ENCODE peak calls at places on chromosomes 7 and 10, in eight cellular contexts. C is activated naive CD4-positive, alpha-beta T cell; J is NCI-H1694 treated with DMSO at 0.1 percent for 48 hours; N is posterior cingulate gyrus; G is activated CD8-positive, alpha-beta T cell treated with anti-CD3 and anti-CD28 coated beads, Interleukin-2, amount 10 ng/mL, durations not matched to agents 7 days and 5 days; M is stimulated activated CD8-positive, alpha-beta memory T cell treated with anti-CD3 and anti-CD28 coated beads, Interleukin-4, amount 100 ng/mL, for 4 hours; Z is WTC11; E is SK-N-MC. A is an unnamed sample.

GRCh38 chr7:994592-995308 is 11.8 kb downstream of the CYP2W1 start:
- DNase-seq in Z (no peak), C (no peak), J (no peak), M (no peak), N (no peak), G (no peak), E (no peak), A (no peak)

GRCh38 chr10:7561216-7561893 is 105.4 kb downstream of the ITIH5 start:
- DNase-seq in G (no peak), Z (peak; percentile 40), M (no peak), E (no peak), J (no peak), N (peak; percentile 22), C (no peak), A (no peak)

GRCh38 chr10:106960812-106961211 is 203.7 kb downstream of the SORCS1 start:
- DNase-seq in M (no peak), Z (no peak), N (no peak), C (no peak), G (no peak), E (no peak), J (no peak), A (no peak)

GRCh38 chr7:88689821-88690220 is 69.7 kb upstream of the ZNF804B start:
- DNase-seq in G (no peak), Z (no peak), N (no peak), M (no peak), J (no peak), E (no peak), C (no peak), A (no peak)

GRCh38 chr10:117541909-117542705 is 439 bp upstream of the EMX2 start:
- DNase-seq in M (no peak), Z (peak; percentile 86), J (peak; percentile 48), N (peak; percentile 45), E (peak; percentile 39), C (no peak), G (no peak), A (no peak)

GRCh38 chr7:143510854-143511592 is 33.4 kb downstream of the TAS2R41 start:
- DNase-seq in M (no peak), N (no peak), Z (no peak), C (no peak), E (no peak), J (no peak), G (no peak), A (no peak)

GRCh38 chr10:78931333-78932083 is 137.3 kb upstream of the ZMIZ1 start:
- DNase-seq in J (no peak), E (no peak), G (no peak), Z (no peak), N (no peak), M (no peak), C (no peak), A (no peak)

GRCh38 chr7:140883378-140883777 is 41.4 kb downstream of the BRAF start:
- DNase-seq in J (no peak), Z (no peak), E (no peak), C (no peak), N (no peak), M (no peak), G (no peak), A (no peak)

GRCh38 chr10:76127984-76128589 is 696.7 kb downstream of the LRMDA start:
- DNase-seq in C (no peak), Z (no peak), N (no peak), E (no peak), G (no peak), J (no peak), M (no peak), A (no peak)

GRCh38 chr10:3199488-3199887 is 26.9 kb upstream of the PITRM1 start:
- DNase-seq in C (no peak), N (no peak), M (no peak), G (no peak), J (no peak), E (no peak), Z (no peak), A (no peak)

GRCh38 chr7:31953432-31953831 is 116.8 kb downstream of the PDE1C start:
- DNase-seq in M (no peak), N (no peak), C (no peak), J (no peak), G (no peak), E (no peak), Z (no peak), A (no peak)

GRCh38 chr7:149760538-149760937 is 12.8 kb downstream of the ZNF467 start:
- DNase-seq in Z (no peak), N (no peak), M (no peak), E (no peak), J (no peak), G (no peak), C (no peak), A (no peak)

GRCh38 chr7:138465046-138465445 is 5.0 kb downstream of the TRIM24 start:
- DNase-seq in M (no peak), Z (no peak), N (no peak), E (no peak), C (no peak), G (no peak), J (no peak), A (no peak)

GRCh38 chr7:42831051-42831952 is 80.6 kb downstream of the C7orf25 start:
- DNase-seq in N (peak; percentile 57), M (no peak), G (no peak), E (no peak), Z (peak; percentile 40), J (no peak), C (no peak), A (peak; percentile 63)

GRCh38 chr10:90288403-90288933 is 569.4 kb downstream of the HTR7 start:
- DNase-seq in Z (no peak), C (no peak), N (no peak), E (no peak), J (no peak), G (no peak), M (no peak), A (peak; percentile 69)

GRCh38 chr7:376306-376969 is 86.5 kb downstream of the FOXL3 start:
- DNase-seq in G (no peak), C (no peak), M (no peak), Z (peak; percentile 12), N (peak; percentile 7), J (no peak), E (no peak), A (no peak)

GRCh38 chr7:1696671-1697498 is 26.8 kb downstream of the ELFN1 start:
- DNase-seq in N (no peak), E (no peak), C (no peak), M (no peak), Z (peak; percentile 10), J (no peak), G (no peak), A (no peak)

GRCh38 chr10:51656467-51656866 is 42.9 kb downstream of the CSTF2T start:
- DNase-seq in Z (no peak), N (no peak), M (no peak), J (no peak), G (no peak), E (no peak), C (no peak), A (no peak)

GRCh38 chr10:62708569-62708968 is 96.0 kb upstream of the ADO start:
- DNase-seq in N (no peak), Z (no peak), M (no peak), E (no peak), G (no peak), C (no peak), J (no peak), A (peak; percentile 58)

GRCh38 chr10:121104476-121105111 is 253.4 kb downstream of the WDR11 start:
- DNase-seq in J (no peak), E (no peak), C (no peak), N (no peak), Z (no peak), M (no peak), G (no peak), A (peak; percentile 31)

GRCh38 chr10:29922904-29923303 is 136.5 kb downstream of the JCAD start:
- DNase-seq in G (no peak), J (no peak), C (no peak), N (no peak), M (no peak), Z (no peak), E (no peak), A (no peak)

GRCh38 chr10:26557641-26558014 is 119.5 kb downstream of the APBB1IP start:
- DNase-seq in J (no peak), G (no peak), E (no peak), Z (no peak), C (no peak), N (no peak), M (no peak), A (no peak)

GRCh38 chr10:95289003-95289920 is 1.5 kb downstream of the PDLIM1 start:
- DNase-seq in E (no peak), N (no peak), M (no peak), G (no peak), Z (peak; percentile 39), C (no peak), J (no peak), A (no peak)

GRCh38 chr7:5690931-5691461 is 90.5 kb downstream of the RNF216 start:
- DNase-seq in M (no peak), N (no peak), G (no peak), J (no peak), C (no peak), Z (no peak), E (no peak), A (no peak)

GRCh38 chr7:6175642-6176041 is 96.8 kb downstream of the CYTH3 start:
- DNase-seq in Z (no peak), E (no peak), N (no peak), M (no peak), J (no peak), C (no peak), G (no peak), A (peak; percentile 61)

GRCh38 chr7:6166443-6166871 is 106.0 kb downstream of the CYTH3 start:
- DNase-seq in Z (no peak), E (no peak), N (no peak), M (no peak), G (no peak), C (no peak), J (no peak), A (no peak)

GRCh38 chr7:17588730-17589129 is 290.3 kb downstream of the AHR start:
- DNase-seq in M (no peak), E (no peak), G (no peak), C (no peak), Z (no peak), J (no peak), N (no peak), A (no peak)

GRCh38 chr10:92787557-92788152 is 60.7 kb upstream of the EXOC6 start:
- DNase-seq in C (no peak), N (no peak), E (no peak), G (no peak), Z (peak; percentile 41), M (no peak), J (no peak), A (no peak)

GRCh38 chr7:149071641-149072437 is 18.7 kb downstream of the ZNF786 start:
- DNase-seq in E (no peak), N (no peak), Z (peak; percentile 88), G (peak; percentile 62), C (no peak), J (no peak), M (no peak), A (no peak)

GRCh38 chr7:44114586-44115310 is 8.6 kb downstream of the POLD2 start:
- DNase-seq in M (no peak), G (no peak), E (no peak), C (no peak), N (peak; percentile 84), Z (no peak), J (no peak), A (peak; percentile 97)

GRCh38 chr10:72611783-72612182 is 14.1 kb downstream of the MICU1 start:
- DNase-seq in J (no peak), N (no peak), M (no peak), C (no peak), E (no peak), Z (no peak), G (no peak), A (no peak)

GRCh38 chr10:124612611-124613498 is 131.3 kb downstream of the FAM53B start:
- DNase-seq in E (no peak), C (no peak), N (no peak), J (no peak), Z (peak; percentile 72), M (no peak), G (peak; percentile 28), A (no peak)

GRCh38 chr7:155278921-155279320 is 18.8 kb upstream of the INSIG1 start:
- DNase-seq in E (no peak), M (no peak), G (no peak), Z (no peak), N (no peak), J (no peak), C (no peak), A (no peak)

GRCh38 chr10:131246775-131247174 is 64.7 kb downstream of the TCERG1L start:
- DNase-seq in N (no peak), E (no peak), G (no peak), M (no peak), C (no peak), J (no peak), Z (no peak), A (no peak)